ENCODE peak calls at places on chromosomes 4 and X, in six cellular contexts. I is hepatocyte; H is psoas muscle; P is esophagus squamous epithelium; T is effector memory CD4-positive, alpha-beta T cell; Y is heart left ventricle. O is an unnamed sample.

GRCh38 chr4:24181005-24181404 is 291.2 kb upstream of the PPARGC1A start:
- DNase-seq in P (no peak), Y (no peak), H (no peak), I (no peak), T (no peak), O (no peak)

GRCh38 chr4:165721815-165722214 is 151.2 kb upstream of the TLL1 start:
- DNase-seq in H (no peak), T (no peak), P (no peak), I (no peak), Y (no peak), O (no peak)

GRCh38 chrX:150362599-150363481 is at the start of gene MAMLD1:
- DNase-seq in H (peak; percentile 85), I (peak; percentile 61), Y (peak; percentile 73), T (peak; percentile 45), P (no peak), O (peak; percentile 34)

GRCh38 chr4:190014771-190015537 is 12.1 kb downstream of the FRG2 start:
- DNase-seq in T (no peak), I (peak; percentile 44), H (no peak), Y (no peak), P (no peak), O (no peak)

GRCh38 chrX:110915120-110915519 is 119.5 kb upstream of the CHRDL1 start:
- DNase-seq in T (no peak), H (no peak), Y (no peak), I (peak; percentile 19), P (no peak), O (no peak)

GRCh38 chr4:71201817-71202576 is 136.8 kb upstream of the SLC4A4 start:
- DNase-seq in T (no peak), I (no peak), Y (no peak), P (no peak), H (no peak), O (no peak)

GRCh38 chrX:39164212-39164611 is 363.0 kb downstream of the MID1IP1 start:
- DNase-seq in P (no peak), Y (no peak), I (no peak), T (no peak), H (no peak), O (no peak)

GRCh38 chr4:150342945-150343344 is 239.0 kb upstream of the MAB21L2 start:
- DNase-seq in T (no peak), H (no peak), Y (peak; percentile 47), I (no peak), P (no peak), O (no peak)

GRCh38 chrX:1386338-1387127 is 5.4 kb downstream of the SLC25A6 start:
- DNase-seq in Y (no peak), H (no peak), P (no peak), T (no peak), I (no peak), O (no peak)

GRCh38 chr4:85946821-85947220 is 413.0 kb downstream of the MAPK10 start:
- DNase-seq in H (no peak), I (no peak), Y (no peak), T (no peak), P (no peak), O (no peak)

GRCh38 chr4:19987746-19988145 is 264.0 kb upstream of the SLIT2 start:
- DNase-seq in Y (no peak), T (no peak), P (no peak), I (no peak), H (no peak), O (no peak)

GRCh38 chr4:118086334-118086733 is 52.0 kb downstream of the NDST3 start:
- DNase-seq in Y (no peak), P (no peak), I (no peak), H (no peak), T (no peak), O (no peak)

GRCh38 chrX:103356897-103357296 is 591 bp downstream of the TCEAL9 start:
- DNase-seq in I (peak; percentile 43), Y (peak; percentile 39), T (no peak), P (no peak), H (no peak), O (no peak)

GRCh38 chr4:110567266-110567665 is 55.6 kb downstream of the PITX2 start:
- DNase-seq in T (no peak), I (no peak), Y (no peak), P (no peak), H (no peak), O (no peak)

GRCh38 chr4:159051245-159052071 is 51.4 kb upstream of the RAPGEF2 start:
- DNase-seq in P (no peak), H (no peak), I (no peak), Y (no peak), T (no peak), O (no peak)

GRCh38 chr4:78774395-78774794 is 1.8 kb upstream of the BMP2K start:
- DNase-seq in P (no peak), I (no peak), H (no peak), Y (no peak), T (no peak), O (no peak)

GRCh38 chr4:78775278-78776030 is 696 bp upstream of the BMP2K start:
- DNase-seq in T (peak; percentile 80), Y (peak; percentile 90), H (peak; percentile 94), I (peak; percentile 93), P (peak; percentile 43), O (peak; percentile 84)

GRCh38 chr4:78776729-78777555 is 792 bp downstream of the BMP2K start:
- DNase-seq in P (peak; percentile 9), T (peak; percentile 14), I (peak; percentile 60), Y (no peak), H (peak; percentile 57), O (peak; percentile 25)

GRCh38 chr4:78777556-78777900 is 1.4 kb downstream of the BMP2K start:
- DNase-seq in I (no peak), Y (no peak), H (no peak), P (no peak), T (no peak), O (no peak)

GRCh38 chr4:78776031-78776728 is at the start of gene BMP2K:
- DNase-seq in T (peak; percentile 72), I (peak; percentile 93), Y (peak; percentile 89), H (peak; percentile 89), P (peak; percentile 43), O (peak; percentile 78)
- H3K36me3 ChIP-seq in T (no peaks in the 10 kb centered on the region), I (no peaks in the 10 kb centered on the region), Y (no peaks in the 10 kb centered on the region), H (no peaks in the 10 kb centered on the region), P (no peaks in the 10 kb centered on the region), O (no peaks in the 10 kb centered on the region)

GRCh38 chr4:87081826-87082225 is 138.6 kb downstream of the KLHL8 start:
- DNase-seq in T (no peak), H (no peak), Y (no peak), I (no peak), P (no peak), O (no peak)
- H3K27ac ChIP-seq in T (no peak overlapping the region), H (peak overlapping the region; percentile 90), Y (peak overlapping the region; percentile 60), I (no peak overlapping the region), P (peak overlapping the region; percentile 50), O (peak overlapping the region; percentile 60)

GRCh38 chr4:48639816-48640215 is 140.3 kb downstream of the FRYL start:
- DNase-seq in Y (no peak), T (no peak), P (no peak), H (no peak), I (no peak), O (no peak)
- H3K4me1 ChIP-seq in Y (peaks cover 52% of the 10 kb centered on the region), T (no peaks in the 10 kb centered on the region), P (peaks cover 8% of the 10 kb centered on the region), H (peaks cover 52% of the 10 kb centered on the region), I (no peaks in the 10 kb centered on the region), O (no peaks in the 10 kb centered on the region)

GRCh38 chrX:44017726-44018125 is 44.5 kb upstream of the NDP start:
- DNase-seq in Y (no peak), T (no peak), P (no peak), H (no peak), I (peak; percentile 15), O (no peak)
- H3K36me3 ChIP-seq in Y (no peaks in the 10 kb centered on the region), T (no peaks in the 10 kb centered on the region), P (no peaks in the 10 kb centered on the region), H (no peaks in the 10 kb centered on the region), I (no peaks in the 10 kb centered on the region), O (no peaks in the 10 kb centered on the region)

GRCh38 chr4:141329174-141329569 is 108.5 kb downstream of the ZNF330 start:
- DNase-seq in T (no peak), I (no peak), Y (no peak), P (no peak), H (no peak), O (no peak)
- H3K27ac ChIP-seq in T (no peak overlapping the region), I (no peak overlapping the region), Y (no peak overlapping the region), P (peak overlapping the region; percentile 50), H (peak overlapping the region; percentile 79), O (no peak overlapping the region)

GRCh38 chr4:3407930-3408792 is 33.6 kb upstream of the HGFAC start:
- DNase-seq in Y (no peak), H (peak; percentile 49), I (no peak), T (no peak), P (no peak), O (no peak)

GRCh38 chr4:3410401-3411135 is 31.2 kb upstream of the HGFAC start:
- DNase-seq in Y (no peak), T (no peak), I (no peak), P (no peak), H (peak; percentile 36), O (no peak)

GRCh38 chr4:3409571-3410091 is 32.1 kb upstream of the HGFAC start:
- DNase-seq in H (peak; percentile 30), I (no peak), Y (no peak), P (no peak), T (no peak), O (no peak)

GRCh38 chr4:3407171-3407771 is 34.5 kb upstream of the HGFAC start:
- DNase-seq in Y (no peak), P (no peak), H (no peak), I (no peak), T (no peak), O (no peak)

DNA sequence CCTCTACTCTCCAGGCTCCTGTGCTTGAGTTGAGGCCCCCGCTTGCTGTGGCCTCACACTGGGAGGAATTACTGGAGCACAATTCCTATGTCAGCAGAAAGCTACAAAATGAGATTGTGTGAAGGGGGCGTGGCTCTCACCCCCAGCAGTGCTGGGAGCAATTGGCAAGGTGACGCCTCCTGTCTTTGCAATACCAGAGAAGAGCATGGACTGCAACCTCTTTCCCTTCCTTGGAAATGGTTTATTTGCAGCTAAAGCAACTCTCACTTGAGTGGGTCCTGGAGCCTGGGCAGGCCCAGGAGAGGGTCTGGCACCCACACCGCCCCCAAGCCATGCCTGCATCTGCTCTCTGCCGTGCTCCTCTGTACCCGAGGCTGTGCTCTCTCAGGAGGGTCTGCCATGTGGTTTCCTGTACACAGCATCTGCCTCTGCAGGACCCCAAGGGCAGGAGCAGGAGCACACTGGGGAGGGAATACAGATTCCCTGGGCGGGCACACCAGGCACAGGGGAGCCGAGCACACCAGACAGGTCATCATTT is 32.9 kb upstream of the HGFAC start:
- DNase-seq in T (no peak), I (no peak), H (peak; percentile 26), P (no peak), Y (no peak), O (no peak)
- H3K4me1 ChIP-seq in T (no peaks in the 10 kb centered on the region), I (no peaks in the 10 kb centered on the region), H (peaks cover 6% of the 10 kb centered on the region), P (peaks cover 5% of the 10 kb centered on the region), Y (no peaks in the 10 kb centered on the region), O (no peaks in the 10 kb centered on the region)